ENCODE peak calls at places on chromosomes 5 and 9, in seven cellular contexts. R, W, M, N, T, D and H are unnamed samples.

GRCh38 chr9:124198948-124199347 is 58.8 kb upstream of the NEK6 start:
- DNase-seq in R (no peak), N (no peak), W (no peak), D (no peak), T (no peak), M (no peak), H (no peak)

GRCh38 chr5:14760548-14761002 is 96.1 kb downstream of the OTULIN start:
- DNase-seq in D (no peak), W (no peak), T (no peak), R (no peak), N (no peak), M (no peak), H (no peak)

GRCh38 chr9:4328723-4329122 is 28.9 kb upstream of the GLIS3 start:
- DNase-seq in R (no peak), W (no peak), T (peak; percentile 24), M (no peak), D (peak; percentile 59), N (no peak), H (no peak)

GRCh38 chr5:72892846-72893245 is 63.0 kb upstream of the FCHO2 start:
- DNase-seq in N (no peak), T (no peak), M (no peak), R (no peak), D (no peak), W (no peak), H (no peak)

GRCh38 chr5:124263172-124263571 is 483.3 kb downstream of the ZNF608 start:
- DNase-seq in N (no peak), D (no peak), T (no peak), W (no peak), R (no peak), M (no peak), H (no peak)

GRCh38 chr9:98765276-98765675 is 31.1 kb downstream of the ANKS6 start:
- DNase-seq in M (no peak), R (no peak), T (peak; percentile 21), N (no peak), D (no peak), W (no peak), H (no peak)

GRCh38 chr5:140205216-140205615 is 30.2 kb downstream of the CYSTM1 start:
- DNase-seq in M (no peak), D (no peak), W (no peak), T (no peak), N (no peak), R (no peak), H (no peak)

GRCh38 chr9:108184941-108185340 is 670.8 kb downstream of the ACTL7B start:
- DNase-seq in M (no peak), T (peak; percentile 73), N (peak; percentile 8), W (no peak), D (peak; percentile 34), R (peak; percentile 95), H (peak; percentile 60)

GRCh38 chr5:116343961-116344360 is 230.7 kb downstream of the SEMA6A start:
- DNase-seq in R (no peak), T (no peak), W (no peak), D (no peak), N (no peak), M (no peak), H (no peak)

GRCh38 chr5:141825836-141826560 is 52.2 kb downstream of the PCDH1 start:
- DNase-seq in M (no peak), W (no peak), R (no peak), N (no peak), T (peak; percentile 56), D (no peak), H (no peak)

GRCh38 chr9:133874061-133874638 is 118.0 kb downstream of the VAV2 start:
- DNase-seq in T (peak; percentile 92), N (peak; percentile 76), R (peak; percentile 98), M (no peak), W (no peak), D (peak; percentile 70), H (peak; percentile 65)

GRCh38 chr9:23554691-23555090 is 271.3 kb downstream of the ELAVL2 start:
- DNase-seq in R (no peak), N (no peak), M (no peak), W (no peak), D (no peak), T (no peak), H (no peak)

GRCh38 chr9:115254781-115255180 is 136.8 kb upstream of the TNC start:
- DNase-seq in R (no peak), N (no peak), M (no peak), D (peak; percentile 53), T (no peak), W (no peak), H (no peak)

GRCh38 chr9:122118343-122119165 is 25.4 kb upstream of the TTLL11 start:
- DNase-seq in M (no peak), T (no peak), W (no peak), N (no peak), D (peak; percentile 14), R (no peak), H (no peak)

GRCh38 chr5:145854651-145855258 is 18.1 kb downstream of the GRXCR2 start:
- DNase-seq in W (no peak), R (peak; percentile 54), T (peak; percentile 80), M (no peak), D (peak; percentile 83), N (peak; percentile 40), H (peak; percentile 82)

GRCh38 chr9:113631093-113631765 is 167.7 kb downstream of the RGS3 start:
- DNase-seq in N (no peak), M (no peak), T (no peak), W (no peak), R (no peak), D (no peak), H (no peak)

GRCh38 chr9:19409406-19410194 is 791 bp downstream of the ACER2 start:
- DNase-seq in N (no peak), W (peak; percentile 11), D (no peak), T (peak; percentile 37), M (no peak), R (peak; percentile 36), H (peak; percentile 11)

GRCh38 chr9:131037336-131038255 is 28.6 kb downstream of the LAMC3 start:
- DNase-seq in T (peak; percentile 3), D (peak; percentile 7), M (no peak), N (no peak), W (no peak), R (no peak), H (no peak)

GRCh38 chr9:100534401-100534800 is 43.5 kb upstream of the CAVIN4 start:
- DNase-seq in D (no peak), R (no peak), T (no peak), N (no peak), M (no peak), W (no peak), H (no peak)

GRCh38 chr9:131276107-131276888 is at the start of gene FAM78A:
- DNase-seq in M (peak; percentile 89), D (no peak), N (no peak), T (no peak), R (no peak), W (peak; percentile 56), H (no peak)

GRCh38 chr5:67246108-67246507 is 49.5 kb upstream of the CD180 start:
- DNase-seq in R (peak; percentile 55), D (peak; percentile 82), M (no peak), W (peak; percentile 59), T (peak; percentile 88), N (peak; percentile 15), H (peak; percentile 54)

GRCh38 chr5:91928751-91929521 is 545.8 kb upstream of the ARRDC3 start:
- DNase-seq in N (peak; percentile 27), R (peak; percentile 30), T (peak; percentile 11), M (no peak), D (peak; percentile 31), W (no peak), H (peak; percentile 44)

GRCh38 chr5:167294861-167295685 is 996.4 kb upstream of the WWC1 start:
- DNase-seq in M (no peak), N (peak; percentile 83), W (no peak), T (peak; percentile 93), D (peak; percentile 91), R (peak; percentile 95), H (peak; percentile 100)

GRCh38 chr5:6727231-6727630 is 14.0 kb downstream of the TENT4A start:
- DNase-seq in T (no peak), W (no peak), D (no peak), R (no peak), N (no peak), M (no peak), H (no peak)

GRCh38 chr9:112433715-112434392 is 52.8 kb upstream of the KIAA1958 start:
- DNase-seq in M (no peak), W (no peak), R (no peak), D (no peak), T (no peak), N (no peak), H (no peak)

GRCh38 chr9:137191691-137192447 is 3.4 kb downstream of the SSNA1 start:
- DNase-seq in R (no peak), W (no peak), N (no peak), D (no peak), M (no peak), T (no peak), H (no peak)

GRCh38 chr5:51395245-51395644 is 12.0 kb downstream of the ISL1 start:
- DNase-seq in T (no peak), W (no peak), N (no peak), D (no peak), M (no peak), R (no peak), H (no peak)

GRCh38 chr5:122921826-122922225 is 76.4 kb downstream of the SNX24 start:
- DNase-seq in N (no peak), D (no peak), T (no peak), W (no peak), R (no peak), M (no peak), H (no peak)

GRCh38 chr9:69120380-69121154 is 53.5 kb upstream of the TJP2 start:
- DNase-seq in D (no peak), N (peak; percentile 74), R (peak; percentile 98), T (peak; percentile 76), W (no peak), M (peak; percentile 89), H (peak; percentile 90)

GRCh38 chr9:95366731-95367325 is 49.3 kb upstream of the FANCC start:
- DNase-seq in R (no peak), W (no peak), D (no peak), M (no peak), T (no peak), N (no peak), H (no peak)